ENCODE peak calls at places on chromosomes 16 and 17, in six cellular contexts. T is fibroblast of the aortic adventitia; E is NCI-H748 treated with DMSO at 0.1 percent for 48 hours; W is stimulated activated CD8-positive, alpha-beta memory T cell treated with anti-CD3 and anti-CD28 coated beads, Interleukin-12 subunit alpha, Interleukin-12 subunit beta, amount 100 ng/mL, for 4 hours; R is HFFc6; Y is T-helper 1 cell. V is an unnamed sample.

GRCh38 chr17:6471531-6472465 is 27.5 kb downstream of the PIMREG start:
- DNase-seq in T (peak), E (no peak), W (no peak), R (peak), Y (no peak), V (no peak)

GRCh38 chr16:85126731-85127662 is 14.7 kb upstream of the CIBAR2 start:
- DNase-seq in T (peak), E (no peak), W (peak), R (peak), Y (no peak), V (peak)

GRCh38 chr17:42361781-42362186 is 26.5 kb downstream of the STAT3 start:
- DNase-seq in T (no peak), E (no peak), W (peak), R (no peak), Y (no peak), V (no peak)

GRCh38 chr17:45394913-45395568 is 37.6 kb downstream of the ARHGAP27 start:
- DNase-seq in T (peak), E (peak), W (no peak), R (peak), Y (no peak), V (peak)

GRCh38 chr16:81779540-81780320 is 639 bp downstream of the PLCG2 start:
- DNase-seq in T (no peak), E (no peak), W (no peak), R (no peak), Y (no peak), V (no peak)

GRCh38 chr17:38451840-38452529 is 23.7 kb downstream of the ARHGAP23 start:
- DNase-seq in T (peak), E (no peak), W (no peak), R (peak), Y (no peak), V (no peak)

GRCh38 chr16:21638573-21638975 is 13.8 kb downstream of the IGSF6 start:
- DNase-seq in T (peak), E (no peak), W (no peak), R (peak), Y (no peak), V (no peak)

GRCh38 chr17:29140051-29140582 is 40.1 kb downstream of the MYO18A start:
- DNase-seq in T (peak), E (no peak), W (peak), R (peak), Y (peak), V (no peak)

GRCh38 chr17:51435641-51436091 is 175.3 kb downstream of the UTP18 start:
- DNase-seq in T (peak), E (peak), W (no peak), R (no peak), Y (no peak), V (peak)

V was measured in NCI-H1105 treated with DMSO at 0.1 percent for 48 hours.